ENCODE peak calls at places on chromosome 3, in six cellular contexts. K is kidney epithelial cell, J is heart left ventricle, F is pancreas, C is cardiac fibroblast, X is H9. S is an unnamed sample.

GRCh38 chr3:123444023-123444422 is 4.9 kb downstream of the ADCY5 start:
- DNase-seq in J (no peak), C (peak; percentile 20), F (no peak), K (no peak), X (no peak), S (no peak)

GRCh38 chr3:143122608-143123352 is 3.2 kb downstream of the CHST2 start:
- DNase-seq in C (no peak), K (no peak), F (no peak), X (no peak), J (no peak), S (no peak)

GRCh38 chr3:122748347-122748746 is 45.3 kb downstream of the HSPBAP1 start:
- DNase-seq in K (no peak), F (no peak), C (no peak), X (no peak), J (no peak), S (no peak)

GRCh38 chr3:15512173-15512572 is 9.3 kb downstream of the COLQ start:
- DNase-seq in J (peak; percentile 89), F (no peak), K (no peak), C (peak; percentile 74), X (no peak), S (no peak)

GRCh38 chr3:197590313-197590962 is 34.7 kb upstream of the BDH1 start:
- DNase-seq in J (no peak), K (no peak), X (no peak), F (peak; percentile 45), C (no peak), S (no peak)

GRCh38 chr3:35659808-35660207 is 20.5 kb downstream of the ARPP21 start:
- DNase-seq in C (no peak), K (no peak), X (no peak), J (no peak), F (no peak), S (peak; percentile 30)

GRCh38 chr3:151015762-151016161 is 43.2 kb upstream of the CLRN1 start:
- DNase-seq in F (no peak), J (no peak), K (no peak), X (no peak), C (peak; percentile 16), S (no peak)

GRCh38 chr3:42572278-42572677 is 9.5 kb downstream of the SEC22C start:
- DNase-seq in F (no peak), K (no peak), X (peak; percentile 82), C (peak; percentile 45), J (no peak), S (no peak)

GRCh38 chr3:11386413-11387155 is 114.4 kb downstream of the ATG7 start:
- DNase-seq in C (peak; percentile 59), J (no peak), X (no peak), K (no peak), F (no peak), S (no peak)

GRCh38 chr3:8472549-8472948 is 29.1 kb upstream of the LMCD1 start:
- DNase-seq in X (no peak), J (no peak), C (no peak), F (no peak), K (no peak), S (no peak)

GRCh38 chr3:189144645-189145044 is 27.1 kb upstream of the TPRG1 start:
- DNase-seq in F (no peak), J (no peak), X (no peak), K (no peak), C (peak; percentile 60), S (no peak)

GRCh38 chr3:86245360-86245759 is 745.6 kb downstream of the VGLL3 start:
- DNase-seq in J (no peak), X (no peak), C (no peak), K (no peak), F (no peak), S (no peak)

GRCh38 chr3:106957021-106957420 is 420.2 kb upstream of the CCDC54 start:
- DNase-seq in X (no peak), C (peak; percentile 28), K (no peak), F (no peak), J (no peak), S (no peak)

GRCh38 chr3:183822631-183823030 is 2.7 kb downstream of the MAP6D1 start:
- DNase-seq in X (peak; percentile 74), C (no peak), J (no peak), F (no peak), K (no peak), S (no peak)

GRCh38 chr3:194379231-194379630 is 9.7 kb upstream of the LRRC15 start:
- DNase-seq in C (no peak), X (no peak), J (no peak), K (no peak), F (no peak), S (no peak)

GRCh38 chr3:152874896-152875749 is 40.2 kb downstream of the P2RY1 start:
- DNase-seq in C (no peak), K (no peak), F (no peak), J (no peak), X (no peak), S (no peak)

GRCh38 chr3:165201964-165202363 is 5.8 kb upstream of the SLITRK3 start:
- DNase-seq in K (no peak), F (no peak), X (no peak), C (no peak), J (no peak), S (no peak)

GRCh38 chr3:27244374-27244773 is 124.8 kb downstream of the NEK10 start:
- DNase-seq in X (no peak), K (no peak), C (no peak), F (no peak), J (no peak), S (no peak)

GRCh38 chr3:37935756-37936666 is 54.6 kb upstream of the VILL start:
- DNase-seq in K (peak; percentile 82), J (no peak), X (no peak), C (peak; percentile 98), F (peak; percentile 29), S (peak; percentile 46)

GRCh38 chr3:9067352-9067975 is 104.2 kb upstream of the RAD18 start:
- DNase-seq in X (peak; percentile 72), K (peak; percentile 5), C (peak; percentile 78), J (no peak), F (peak; percentile 20), S (peak; percentile 12)

GRCh38 chr3:179503640-179504039 is 52.4 kb upstream of the GNB4 start:
- DNase-seq in F (no peak), J (no peak), C (no peak), X (no peak), K (no peak), S (no peak)

GRCh38 chr3:183410759-183411158 is 17.7 kb downstream of the MCF2L2 start:
- DNase-seq in F (no peak), J (no peak), C (no peak), X (no peak), K (no peak), S (no peak)

GRCh38 chr3:31668258-31668657 is 135.5 kb downstream of the STT3B start:
- DNase-seq in F (no peak), C (no peak), X (no peak), J (no peak), K (no peak), S (peak; percentile 10)

GRCh38 chr3:64221564-64222257 is 3.6 kb downstream of the PRICKLE2 start:
- DNase-seq in C (no peak), J (no peak), K (no peak), F (no peak), X (no peak), S (no peak)
- TF ChIP-seq CTCF in C (no peak), J (no peak), K (no peak), F (no peak), X (no peak), S (peak; percentile 32)

DNA sequence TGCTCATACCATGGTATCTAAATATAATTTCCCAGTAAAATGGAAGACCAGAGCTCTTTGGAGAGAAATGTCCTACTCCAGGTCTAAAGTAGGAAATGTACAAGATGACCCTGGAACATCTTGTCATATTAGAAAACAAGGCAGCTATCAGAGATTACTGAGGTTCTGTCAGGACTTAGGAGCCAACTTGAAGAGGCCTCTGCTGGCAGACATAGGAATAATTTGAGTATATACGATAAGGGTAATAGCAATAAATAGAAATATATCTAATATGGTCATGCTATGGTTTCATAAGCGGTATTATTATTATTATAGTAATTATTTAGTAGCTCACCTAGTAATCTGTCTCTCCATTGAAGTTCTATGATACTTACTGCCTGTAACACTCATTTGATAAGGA is 224.2 kb downstream of the SOX2 start:
- DNase-seq in J (no peak), C (no peak), K (no peak), X (no peak), F (no peak), S (no peak)
- TF ChIP-seq CTCF in J (no peak), C (no peak), K (no peak), X (peak; percentile 15), F (no peak), S (peak; percentile 11)

DNA sequence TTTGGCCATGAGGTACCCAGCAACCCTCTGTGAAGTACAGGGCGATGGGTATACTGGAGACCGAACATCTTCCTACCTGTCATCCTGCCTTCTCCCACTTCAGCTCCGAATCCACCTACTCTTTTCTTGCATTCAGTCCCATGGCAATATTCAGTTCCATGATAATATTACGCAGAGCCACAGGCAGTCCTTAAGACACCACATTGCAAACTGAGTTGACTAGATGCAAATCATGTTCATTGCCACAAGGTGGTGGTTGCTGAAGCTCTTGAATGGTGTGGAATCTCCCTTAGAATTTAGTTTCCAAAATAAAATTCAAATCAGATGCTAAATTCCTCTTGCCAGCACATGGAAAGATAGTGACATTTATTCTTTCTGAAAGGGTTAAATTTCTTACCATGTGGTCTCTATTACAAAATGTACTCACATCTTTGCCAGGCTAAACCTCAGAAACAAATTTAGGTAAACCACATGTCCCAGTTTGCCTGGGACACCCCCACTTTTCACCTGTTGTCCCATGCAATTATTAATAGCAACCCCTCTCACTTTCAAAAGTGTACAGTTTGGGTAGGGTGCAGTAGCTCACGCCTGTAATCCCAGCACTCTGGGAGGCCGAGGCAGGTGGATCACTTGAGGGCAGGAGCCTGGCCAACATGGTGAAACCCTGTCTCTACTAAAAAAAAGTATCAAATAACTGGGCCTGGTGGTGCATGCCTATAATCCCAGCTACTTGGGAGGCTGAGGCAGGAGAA is 1.7 kb upstream of the NME9 start:
- DNase-seq in K (no peak), F (no peak), J (no peak), X (no peak), C (peak; percentile 24), S (no peak)
- TF ChIP-seq CTCF in K (peak; percentile 32), F (no peak), J (no peak), X (peak; percentile 41), C (peak; percentile 17), S (peak; percentile 41)

GRCh38 chr3:128609294-128609693 is 41.3 kb downstream of the RPN1 start:
- DNase-seq in F (no peak), X (no peak), C (no peak), K (no peak), J (no peak), S (no peak)

GRCh38 chr3:128603313-128603712 is 47.3 kb downstream of the RPN1 start:
- DNase-seq in F (no peak), C (no peak), J (no peak), K (no peak), X (no peak), S (no peak)

GRCh38 chr3:128603811-128604447 is 46.7 kb downstream of the RPN1 start:
- DNase-seq in K (no peak), J (no peak), F (no peak), X (no peak), C (no peak), S (no peak)

GRCh38 chr3:128607710-128608048 is 42.9 kb downstream of the RPN1 start:
- DNase-seq in J (no peak), X (no peak), K (no peak), C (no peak), F (no peak), S (no peak)

GRCh38 chr3:128605091-128606046 is 45.2 kb downstream of the RPN1 start:
- DNase-seq in K (no peak), X (no peak), C (no peak), J (no peak), F (no peak), S (no peak)
- TF ChIP-seq CTCF in K (peak; percentile 13), X (no peak), C (no peak), J (no peak), F (no peak), S (peak; percentile 38)

S was measured in epithelial cell of proximal tubule.